ENCODE peak calls at places on chromosomes 11 and 22, in ten cellular contexts. One of them, this sample, is unnamed.

GRCh38 chr11:115716577-115717214 is 212.5 kb upstream of the CADM1 start:
- DNase-seq in GM19239: no peak
- DNase-seq in HS-27A: no peak
- DNase-seq in T-helper 1 cell: no peak
- DNase-seq in gastrocnemius medialis: no peak
- DNase-seq in stimulated activated naive B cell treated with anti-CD40 and anti-IgM and Interleukin-4, amounts not matched to agents 10 μg/mL and 1 μg/mL and 100 μg/mL, for 72 hours: no peak
- DNase-seq in NCI-H2081: no peak
- DNase-seq in activated CD8-positive, alpha-beta memory T cell treated with anti-CD3 and anti-CD28 coated beads, Interleukin-2, amount 50 U/mL, for 48 hours: no peak
- DNase-seq in HCT116: no peak
- DNase-seq in uterus: no peak
- DNase-seq in this sample: peak

GRCh38 chr11:18853086-18853720 is 61.6 kb upstream of the PTPN5 start:
- DNase-seq in gastrocnemius medialis: no peak
- DNase-seq in NCI-H2081: peak
- DNase-seq in HCT116: peak
- DNase-seq in activated CD8-positive, alpha-beta memory T cell treated with anti-CD3 and anti-CD28 coated beads, Interleukin-2, amount 50 U/mL, for 48 hours: no peak
- DNase-seq in stimulated activated naive B cell treated with anti-CD40 and anti-IgM and Interleukin-4, amounts not matched to agents 10 μg/mL and 1 μg/mL and 100 μg/mL, for 72 hours: no peak
- DNase-seq in T-helper 1 cell: no peak
- DNase-seq in HS-27A: no peak
- DNase-seq in GM19239: no peak
- DNase-seq in uterus: no peak
- DNase-seq in this sample: no peak

GRCh38 chr11:26470992-26471391 is 101.1 kb downstream of the MUC15 start:
- DNase-seq in activated CD8-positive, alpha-beta memory T cell treated with anti-CD3 and anti-CD28 coated beads, Interleukin-2, amount 50 U/mL, for 48 hours: no peak
- DNase-seq in HS-27A: no peak
- DNase-seq in gastrocnemius medialis: no peak
- DNase-seq in stimulated activated naive B cell treated with anti-CD40 and anti-IgM and Interleukin-4, amounts not matched to agents 10 μg/mL and 1 μg/mL and 100 μg/mL, for 72 hours: no peak
- DNase-seq in uterus: no peak
- DNase-seq in T-helper 1 cell: no peak
- DNase-seq in NCI-H2081: no peak
- DNase-seq in GM19239: no peak
- DNase-seq in HCT116: no peak
- DNase-seq in this sample: no peak

GRCh38 chr22:23696326-23696851 is 5.6 kb downstream of the RGL4 start:
- DNase-seq in T-helper 1 cell: peak
- DNase-seq in GM19239: peak
- DNase-seq in NCI-H2081: no peak
- DNase-seq in HS-27A: no peak
- DNase-seq in activated CD8-positive, alpha-beta memory T cell treated with anti-CD3 and anti-CD28 coated beads, Interleukin-2, amount 50 U/mL, for 48 hours: peak
- DNase-seq in gastrocnemius medialis: no peak
- DNase-seq in HCT116: no peak
- DNase-seq in uterus: no peak
- DNase-seq in stimulated activated naive B cell treated with anti-CD40 and anti-IgM and Interleukin-4, amounts not matched to agents 10 μg/mL and 1 μg/mL and 100 μg/mL, for 72 hours: peak
- DNase-seq in this sample: peak

GRCh38 chr22:38631724-38632123 is 24.5 kb downstream of the FAM227A start:
- DNase-seq in GM19239: no peak
- DNase-seq in gastrocnemius medialis: no peak
- DNase-seq in NCI-H2081: no peak
- DNase-seq in activated CD8-positive, alpha-beta memory T cell treated with anti-CD3 and anti-CD28 coated beads, Interleukin-2, amount 50 U/mL, for 48 hours: no peak
- DNase-seq in uterus: no peak
- DNase-seq in HS-27A: no peak
- DNase-seq in T-helper 1 cell: no peak
- DNase-seq in stimulated activated naive B cell treated with anti-CD40 and anti-IgM and Interleukin-4, amounts not matched to agents 10 μg/mL and 1 μg/mL and 100 μg/mL, for 72 hours: no peak
- DNase-seq in HCT116: no peak
- DNase-seq in this sample: no peak

GRCh38 chr11:85627332-85627997 is at the start of gene DLG2:
- DNase-seq in uterus: peak
- DNase-seq in NCI-H2081: peak
- DNase-seq in activated CD8-positive, alpha-beta memory T cell treated with anti-CD3 and anti-CD28 coated beads, Interleukin-2, amount 50 U/mL, for 48 hours: no peak
- DNase-seq in stimulated activated naive B cell treated with anti-CD40 and anti-IgM and Interleukin-4, amounts not matched to agents 10 μg/mL and 1 μg/mL and 100 μg/mL, for 72 hours: no peak
- DNase-seq in HS-27A: no peak
- DNase-seq in HCT116: no peak
- DNase-seq in GM19239: no peak
- DNase-seq in T-helper 1 cell: no peak
- DNase-seq in gastrocnemius medialis: peak
- DNase-seq in this sample: no peak

GRCh38 chr11:78790784-78791183 is 216.1 kb upstream of the NARS2 start:
- DNase-seq in stimulated activated naive B cell treated with anti-CD40 and anti-IgM and Interleukin-4, amounts not matched to agents 10 μg/mL and 1 μg/mL and 100 μg/mL, for 72 hours: no peak
- DNase-seq in HS-27A: no peak
- DNase-seq in GM19239: no peak
- DNase-seq in activated CD8-positive, alpha-beta memory T cell treated with anti-CD3 and anti-CD28 coated beads, Interleukin-2, amount 50 U/mL, for 48 hours: no peak
- DNase-seq in T-helper 1 cell: no peak
- DNase-seq in HCT116: no peak
- DNase-seq in NCI-H2081: no peak
- DNase-seq in gastrocnemius medialis: no peak
- DNase-seq in uterus: no peak
- DNase-seq in this sample: peak

GRCh38 chr22:42001127-42001526 is 2.5 kb downstream of the WBP2NL start:
- DNase-seq in GM19239: no peak
- DNase-seq in activated CD8-positive, alpha-beta memory T cell treated with anti-CD3 and anti-CD28 coated beads, Interleukin-2, amount 50 U/mL, for 48 hours: no peak
- DNase-seq in NCI-H2081: no peak
- DNase-seq in uterus: no peak
- DNase-seq in T-helper 1 cell: no peak
- DNase-seq in stimulated activated naive B cell treated with anti-CD40 and anti-IgM and Interleukin-4, amounts not matched to agents 10 μg/mL and 1 μg/mL and 100 μg/mL, for 72 hours: no peak
- DNase-seq in gastrocnemius medialis: no peak
- DNase-seq in HS-27A: no peak
- DNase-seq in HCT116: no peak
- DNase-seq in this sample: no peak

GRCh38 chr11:96264364-96264763 is 78.6 kb downstream of the MAML2 start:
- DNase-seq in gastrocnemius medialis: no peak
- DNase-seq in stimulated activated naive B cell treated with anti-CD40 and anti-IgM and Interleukin-4, amounts not matched to agents 10 μg/mL and 1 μg/mL and 100 μg/mL, for 72 hours: no peak
- DNase-seq in GM19239: no peak
- DNase-seq in HCT116: no peak
- DNase-seq in activated CD8-positive, alpha-beta memory T cell treated with anti-CD3 and anti-CD28 coated beads, Interleukin-2, amount 50 U/mL, for 48 hours: no peak
- DNase-seq in NCI-H2081: no peak
- DNase-seq in T-helper 1 cell: no peak
- DNase-seq in HS-27A: no peak
- DNase-seq in uterus: no peak
- DNase-seq in this sample: no peak

GRCh38 chr22:36220457-36220921 is 18.8 kb downstream of the APOL2 start:
- DNase-seq in NCI-H2081: no peak
- DNase-seq in stimulated activated naive B cell treated with anti-CD40 and anti-IgM and Interleukin-4, amounts not matched to agents 10 μg/mL and 1 μg/mL and 100 μg/mL, for 72 hours: no peak
- DNase-seq in T-helper 1 cell: no peak
- DNase-seq in gastrocnemius medialis: no peak
- DNase-seq in uterus: peak
- DNase-seq in activated CD8-positive, alpha-beta memory T cell treated with anti-CD3 and anti-CD28 coated beads, Interleukin-2, amount 50 U/mL, for 48 hours: no peak
- DNase-seq in HS-27A: no peak
- DNase-seq in HCT116: no peak
- DNase-seq in GM19239: no peak
- DNase-seq in this sample: no peak

GRCh38 chr11:100932474-100933100 is 197.0 kb downstream of the PGR start:
- DNase-seq in HS-27A: no peak
- DNase-seq in NCI-H2081: peak
- DNase-seq in activated CD8-positive, alpha-beta memory T cell treated with anti-CD3 and anti-CD28 coated beads, Interleukin-2, amount 50 U/mL, for 48 hours: no peak
- DNase-seq in T-helper 1 cell: no peak
- DNase-seq in gastrocnemius medialis: no peak
- DNase-seq in GM19239: no peak
- DNase-seq in HCT116: peak
- DNase-seq in uterus: no peak
- DNase-seq in stimulated activated naive B cell treated with anti-CD40 and anti-IgM and Interleukin-4, amounts not matched to agents 10 μg/mL and 1 μg/mL and 100 μg/mL, for 72 hours: no peak
- DNase-seq in this sample: no peak

GRCh38 chr11:66363805-66364535 is 7.6 kb downstream of the SLC29A2 start:
- DNase-seq in HS-27A: no peak
- DNase-seq in activated CD8-positive, alpha-beta memory T cell treated with anti-CD3 and anti-CD28 coated beads, Interleukin-2, amount 50 U/mL, for 48 hours: peak
- DNase-seq in stimulated activated naive B cell treated with anti-CD40 and anti-IgM and Interleukin-4, amounts not matched to agents 10 μg/mL and 1 μg/mL and 100 μg/mL, for 72 hours: peak
- DNase-seq in GM19239: peak
- DNase-seq in T-helper 1 cell: peak
- DNase-seq in NCI-H2081: peak
- DNase-seq in HCT116: no peak
- DNase-seq in gastrocnemius medialis: no peak
- DNase-seq in uterus: no peak
- DNase-seq in this sample: no peak

GRCh38 chr22:39284142-39284980 is 35.1 kb downstream of the RPL3 start:
- DNase-seq in activated CD8-positive, alpha-beta memory T cell treated with anti-CD3 and anti-CD28 coated beads, Interleukin-2, amount 50 U/mL, for 48 hours: no peak
- DNase-seq in stimulated activated naive B cell treated with anti-CD40 and anti-IgM and Interleukin-4, amounts not matched to agents 10 μg/mL and 1 μg/mL and 100 μg/mL, for 72 hours: no peak
- DNase-seq in gastrocnemius medialis: no peak
- DNase-seq in GM19239: no peak
- DNase-seq in NCI-H2081: no peak
- DNase-seq in uterus: no peak
- DNase-seq in HCT116: no peak
- DNase-seq in HS-27A: no peak
- DNase-seq in T-helper 1 cell: no peak
- DNase-seq in this sample: no peak

GRCh38 chr11:113384551-113384950 is 3.0 kb upstream of the ANKK1 start:
- DNase-seq in GM19239: no peak
- DNase-seq in HCT116: no peak
- DNase-seq in activated CD8-positive, alpha-beta memory T cell treated with anti-CD3 and anti-CD28 coated beads, Interleukin-2, amount 50 U/mL, for 48 hours: no peak
- DNase-seq in HS-27A: peak
- DNase-seq in uterus: no peak
- DNase-seq in NCI-H2081: no peak
- DNase-seq in stimulated activated naive B cell treated with anti-CD40 and anti-IgM and Interleukin-4, amounts not matched to agents 10 μg/mL and 1 μg/mL and 100 μg/mL, for 72 hours: no peak
- DNase-seq in gastrocnemius medialis: no peak
- DNase-seq in T-helper 1 cell: no peak
- DNase-seq in this sample: no peak

GRCh38 chr22:44545773-44546172 is 47.7 kb upstream of the RTL6 start:
- DNase-seq in stimulated activated naive B cell treated with anti-CD40 and anti-IgM and Interleukin-4, amounts not matched to agents 10 μg/mL and 1 μg/mL and 100 μg/mL, for 72 hours: no peak
- DNase-seq in activated CD8-positive, alpha-beta memory T cell treated with anti-CD3 and anti-CD28 coated beads, Interleukin-2, amount 50 U/mL, for 48 hours: no peak
- DNase-seq in T-helper 1 cell: no peak
- DNase-seq in HS-27A: no peak
- DNase-seq in GM19239: no peak
- DNase-seq in NCI-H2081: no peak
- DNase-seq in HCT116: no peak
- DNase-seq in gastrocnemius medialis: no peak
- DNase-seq in uterus: no peak
- DNase-seq in this sample: no peak

GRCh38 chr22:38257650-38258246 is 15.1 kb downstream of the TMEM184B start:
- DNase-seq in HCT116: no peak
- DNase-seq in NCI-H2081: peak
- DNase-seq in T-helper 1 cell: no peak
- DNase-seq in gastrocnemius medialis: no peak
- DNase-seq in uterus: peak
- DNase-seq in activated CD8-positive, alpha-beta memory T cell treated with anti-CD3 and anti-CD28 coated beads, Interleukin-2, amount 50 U/mL, for 48 hours: no peak
- DNase-seq in GM19239: no peak
- DNase-seq in stimulated activated naive B cell treated with anti-CD40 and anti-IgM and Interleukin-4, amounts not matched to agents 10 μg/mL and 1 μg/mL and 100 μg/mL, for 72 hours: no peak
- DNase-seq in HS-27A: no peak
- DNase-seq in this sample: no peak

GRCh38 chr11:97079244-97079643 is 689.4 kb downstream of the JRKL start:
- DNase-seq in gastrocnemius medialis: no peak
- DNase-seq in uterus: no peak
- DNase-seq in NCI-H2081: no peak
- DNase-seq in activated CD8-positive, alpha-beta memory T cell treated with anti-CD3 and anti-CD28 coated beads, Interleukin-2, amount 50 U/mL, for 48 hours: no peak
- DNase-seq in T-helper 1 cell: no peak
- DNase-seq in stimulated activated naive B cell treated with anti-CD40 and anti-IgM and Interleukin-4, amounts not matched to agents 10 μg/mL and 1 μg/mL and 100 μg/mL, for 72 hours: no peak
- DNase-seq in HS-27A: no peak
- DNase-seq in HCT116: no peak
- DNase-seq in GM19239: no peak
- DNase-seq in this sample: no peak

GRCh38 chr11:1434941-1435340 is 45.2 kb downstream of the BRSK2 start:
- DNase-seq in stimulated activated naive B cell treated with anti-CD40 and anti-IgM and Interleukin-4, amounts not matched to agents 10 μg/mL and 1 μg/mL and 100 μg/mL, for 72 hours: no peak
- DNase-seq in GM19239: no peak
- DNase-seq in T-helper 1 cell: no peak
- DNase-seq in HS-27A: no peak
- DNase-seq in gastrocnemius medialis: no peak
- DNase-seq in uterus: no peak
- DNase-seq in activated CD8-positive, alpha-beta memory T cell treated with anti-CD3 and anti-CD28 coated beads, Interleukin-2, amount 50 U/mL, for 48 hours: no peak
- DNase-seq in HCT116: no peak
- DNase-seq in NCI-H2081: no peak
- DNase-seq in this sample: no peak

GRCh38 chr11:69636870-69637600 is 3.9 kb upstream of the CCND1 start:
- DNase-seq in gastrocnemius medialis: no peak
- DNase-seq in uterus: no peak
- DNase-seq in stimulated activated naive B cell treated with anti-CD40 and anti-IgM and Interleukin-4, amounts not matched to agents 10 μg/mL and 1 μg/mL and 100 μg/mL, for 72 hours: no peak
- DNase-seq in T-helper 1 cell: no peak
- DNase-seq in HCT116: no peak
- DNase-seq in HS-27A: no peak
- DNase-seq in activated CD8-positive, alpha-beta memory T cell treated with anti-CD3 and anti-CD28 coated beads, Interleukin-2, amount 50 U/mL, for 48 hours: no peak
- DNase-seq in NCI-H2081: no peak
- DNase-seq in GM19239: no peak
- DNase-seq in this sample: no peak

GRCh38 chr11:61489833-61490585 is 18.5 kb upstream of the LRRC10B start:
- DNase-seq in activated CD8-positive, alpha-beta memory T cell treated with anti-CD3 and anti-CD28 coated beads, Interleukin-2, amount 50 U/mL, for 48 hours: no peak
- DNase-seq in HS-27A: no peak
- DNase-seq in stimulated activated naive B cell treated with anti-CD40 and anti-IgM and Interleukin-4, amounts not matched to agents 10 μg/mL and 1 μg/mL and 100 μg/mL, for 72 hours: no peak
- DNase-seq in HCT116: no peak
- DNase-seq in uterus: no peak
- DNase-seq in NCI-H2081: no peak
- DNase-seq in T-helper 1 cell: no peak
- DNase-seq in gastrocnemius medialis: no peak
- DNase-seq in GM19239: no peak
- DNase-seq in this sample: no peak

GRCh38 chr22:41801147-41801819 is 804 bp downstream of the CCDC134 start:
- DNase-seq in NCI-H2081: no peak
- DNase-seq in GM19239: no peak
- DNase-seq in gastrocnemius medialis: no peak
- DNase-seq in T-helper 1 cell: no peak
- DNase-seq in HCT116: no peak
- DNase-seq in activated CD8-positive, alpha-beta memory T cell treated with anti-CD3 and anti-CD28 coated beads, Interleukin-2, amount 50 U/mL, for 48 hours: no peak
- DNase-seq in HS-27A: no peak
- DNase-seq in uterus: no peak
- DNase-seq in stimulated activated naive B cell treated with anti-CD40 and anti-IgM and Interleukin-4, amounts not matched to agents 10 μg/mL and 1 μg/mL and 100 μg/mL, for 72 hours: no peak
- DNase-seq in this sample: no peak

GRCh38 chr11:13486926-13487660 is 8.7 kb downstream of the PTH start:
- DNase-seq in uterus: no peak
- DNase-seq in activated CD8-positive, alpha-beta memory T cell treated with anti-CD3 and anti-CD28 coated beads, Interleukin-2, amount 50 U/mL, for 48 hours: peak
- DNase-seq in GM19239: no peak
- DNase-seq in HS-27A: no peak
- DNase-seq in HCT116: no peak
- DNase-seq in gastrocnemius medialis: no peak
- DNase-seq in NCI-H2081: no peak
- DNase-seq in T-helper 1 cell: peak
- DNase-seq in stimulated activated naive B cell treated with anti-CD40 and anti-IgM and Interleukin-4, amounts not matched to agents 10 μg/mL and 1 μg/mL and 100 μg/mL, for 72 hours: peak
- DNase-seq in this sample: peak

GRCh38 chr11:123822591-123822990 is 16.4 kb upstream of the OR6M1 start:
- DNase-seq in GM19239: no peak
- DNase-seq in gastrocnemius medialis: no peak
- DNase-seq in NCI-H2081: no peak
- DNase-seq in activated CD8-positive, alpha-beta memory T cell treated with anti-CD3 and anti-CD28 coated beads, Interleukin-2, amount 50 U/mL, for 48 hours: no peak
- DNase-seq in uterus: peak
- DNase-seq in HCT116: no peak
- DNase-seq in HS-27A: no peak
- DNase-seq in T-helper 1 cell: no peak
- DNase-seq in stimulated activated naive B cell treated with anti-CD40 and anti-IgM and Interleukin-4, amounts not matched to agents 10 μg/mL and 1 μg/mL and 100 μg/mL, for 72 hours: no peak
- DNase-seq in this sample: no peak

GRCh38 chr11:111729441-111729840 is 36.7 kb downstream of the PPP2R1B start:
- DNase-seq in stimulated activated naive B cell treated with anti-CD40 and anti-IgM and Interleukin-4, amounts not matched to agents 10 μg/mL and 1 μg/mL and 100 μg/mL, for 72 hours: no peak
- DNase-seq in gastrocnemius medialis: no peak
- DNase-seq in uterus: no peak
- DNase-seq in GM19239: no peak
- DNase-seq in T-helper 1 cell: no peak
- DNase-seq in HS-27A: no peak
- DNase-seq in NCI-H2081: peak
- DNase-seq in activated CD8-positive, alpha-beta memory T cell treated with anti-CD3 and anti-CD28 coated beads, Interleukin-2, amount 50 U/mL, for 48 hours: no peak
- DNase-seq in HCT116: no peak
- DNase-seq in this sample: no peak

GRCh38 chr11:105937738-105938137 is 84.3 kb downstream of the MSANTD4 start:
- DNase-seq in HS-27A: no peak
- DNase-seq in HCT116: peak
- DNase-seq in activated CD8-positive, alpha-beta memory T cell treated with anti-CD3 and anti-CD28 coated beads, Interleukin-2, amount 50 U/mL, for 48 hours: no peak
- DNase-seq in gastrocnemius medialis: no peak
- DNase-seq in stimulated activated naive B cell treated with anti-CD40 and anti-IgM and Interleukin-4, amounts not matched to agents 10 μg/mL and 1 μg/mL and 100 μg/mL, for 72 hours: no peak
- DNase-seq in T-helper 1 cell: no peak
- DNase-seq in GM19239: no peak
- DNase-seq in NCI-H2081: no peak
- DNase-seq in uterus: no peak
- DNase-seq in this sample: no peak

GRCh38 chr11:12430351-12430750 is 53.0 kb downstream of the PARVA start:
- DNase-seq in uterus: no peak
- DNase-seq in HS-27A: no peak
- DNase-seq in stimulated activated naive B cell treated with anti-CD40 and anti-IgM and Interleukin-4, amounts not matched to agents 10 μg/mL and 1 μg/mL and 100 μg/mL, for 72 hours: no peak
- DNase-seq in T-helper 1 cell: no peak
- DNase-seq in HCT116: no peak
- DNase-seq in GM19239: no peak
- DNase-seq in activated CD8-positive, alpha-beta memory T cell treated with anti-CD3 and anti-CD28 coated beads, Interleukin-2, amount 50 U/mL, for 48 hours: no peak
- DNase-seq in gastrocnemius medialis: no peak
- DNase-seq in NCI-H2081: no peak
- DNase-seq in this sample: no peak